ENCODE peak calls at places on chromosomes 11 and 22, in four cellular contexts. L, T, E and F are unnamed samples.

GRCh38 chr11:11587122-11587521 is 34.7 kb downstream of the GALNT18 start:
- DNase-seq in E (no peak), T (no peak), L (no peak), F (no peak)

GRCh38 chr11:119626910-119627305 is 102.1 kb downstream of the NECTIN1 start:
- DNase-seq in T (no peak), E (no peak), L (no peak), F (no peak)

GRCh38 chr11:83063073-83063754 is 8.5 kb downstream of the RAB30 start:
- DNase-seq in T (no peak), L (no peak), E (no peak), F (peak)

GRCh38 chr11:66322732-66323427 is 6.0 kb upstream of the CD248 start:
- DNase-seq in E (no peak), L (no peak), T (no peak), F (no peak)

GRCh38 chr11:57237204-57237681 is at the start of gene APLNR:
- DNase-seq in L (no peak), E (no peak), T (peak), F (no peak)

GRCh38 chr11:67252831-67253239 is 13.4 kb upstream of the GRK2 start:
- DNase-seq in T (no peak), L (no peak), E (no peak), F (peak)

GRCh38 chr11:58900479-58901420 is 38.5 kb upstream of the GLYATL1 start:
- DNase-seq in L (peak), E (peak), T (peak), F (peak)

GRCh38 chr11:38553033-38553432 is 1955.0 kb upstream of the RAG2 start:
- DNase-seq in E (no peak), L (no peak), T (no peak), F (no peak)

GRCh38 chr11:45621541-45621940 is 43.9 kb downstream of the CHST1 start:
- DNase-seq in T (no peak), E (no peak), L (no peak), F (no peak)

GRCh38 chr11:38582151-38582550 is 1984.1 kb upstream of the RAG2 start:
- DNase-seq in L (no peak), T (no peak), E (no peak), F (no peak)

GRCh38 chr11:10730151-10730550 is 20.9 kb upstream of the CTR9 start:
- DNase-seq in E (no peak), T (no peak), L (no peak), F (no peak)

GRCh38 chr11:33000181-33000580 is 15.5 kb upstream of the DEPDC7 start:
- DNase-seq in L (no peak), T (no peak), E (no peak), F (no peak)

GRCh38 chr11:96263361-96263763 is 79.6 kb downstream of the MAML2 start:
- DNase-seq in T (peak), L (peak), E (no peak), F (peak)

GRCh38 chr22:42976534-42976933 is 38.4 kb downstream of the PACSIN2 start:
- DNase-seq in L (no peak), E (no peak), T (no peak), F (no peak)
- TF ChIP-seq HMGXB4 in L (no peak), E (no peak), T (no peak), F (no peak)

GRCh38 chr11:124170801-124171586 is 12.2 kb upstream of the OR10D3 start:
- DNase-seq in T (peak), L (no peak), E (no peak), F (no peak)

GRCh38 chr11:124174001-124174400 is 9.1 kb upstream of the OR10D3 start:
- DNase-seq in T (peak), L (peak), E (no peak), F (peak)

GRCh38 chr11:124172599-124172998 is 10.5 kb upstream of the OR10D3 start:
- DNase-seq in E (no peak), L (no peak), T (no peak), F (no peak)

GRCh38 chr11:124167852-124168251 is 15.3 kb upstream of the OR10D3 start:
- DNase-seq in T (no peak), L (no peak), E (no peak), F (no peak)

DNA sequence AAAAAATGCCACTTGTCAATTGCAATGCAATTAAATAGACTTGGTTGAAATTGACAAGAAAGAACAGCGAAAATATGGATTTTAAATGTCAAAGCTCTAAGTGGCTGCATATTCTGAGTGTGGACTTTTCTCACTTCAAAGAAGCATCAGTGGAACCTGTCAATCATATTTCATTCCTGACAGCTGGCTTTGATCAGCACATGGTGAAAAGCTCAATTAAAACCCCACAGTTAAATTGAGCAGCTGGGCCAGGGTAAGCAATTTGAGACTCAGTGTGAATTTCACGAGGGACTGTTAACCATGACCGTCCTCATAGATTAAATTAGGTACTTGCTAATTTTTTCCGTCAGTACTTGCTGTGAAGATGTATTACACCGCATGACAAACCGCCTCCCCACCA is 11.1 kb upstream of the OR10D3 start:
- DNase-seq in T (no peak), E (no peak), L (no peak), F (no peak)
- TF ChIP-seq HMGXB4 in T (no peak), E (no peak), L (no peak), F (no peak)

GRCh38 chr11:112656772-112657428 is 304.3 kb upstream of the NCAM1 start:
- DNase-seq in E (no peak), T (no peak), L (no peak), F (no peak)
- TF ChIP-seq HMGXB4 in E (no peak), T (no peak), L (no peak), F (no peak)

DNA sequence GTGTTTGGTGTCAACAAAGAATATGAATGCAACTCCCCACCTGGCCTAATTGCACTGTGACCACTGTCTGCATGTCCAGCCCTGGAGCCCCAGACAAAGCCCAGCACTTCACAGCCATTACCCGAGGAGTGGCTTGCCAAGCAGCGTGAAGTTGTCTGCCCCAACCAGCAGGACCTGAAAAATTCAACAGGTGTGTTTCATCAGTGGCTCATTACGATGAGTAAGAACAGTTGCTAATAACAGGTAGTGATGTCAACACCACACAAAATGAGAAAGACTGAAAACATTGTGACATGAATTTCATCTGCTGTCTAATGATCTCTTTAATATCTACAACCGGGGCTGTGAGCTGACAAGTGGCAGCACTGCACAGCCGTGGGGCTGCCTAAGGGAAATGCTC is 10.3 kb downstream of the MRPL21 start:
- DNase-seq in L (no peak), T (no peak), E (no peak), F (no peak)
- TF ChIP-seq HMGXB4 in L (no peak), T (no peak), E (no peak), F (no peak)

GRCh38 chr22:46126853-46127385 is 23.4 kb upstream of the PPARA start:
- DNase-seq in T (no peak), L (no peak), E (no peak), F (no peak)

GRCh38 chr22:46127556-46127955 is 22.8 kb upstream of the PPARA start:
- DNase-seq in T (no peak), E (no peak), L (no peak), F (no peak)

GRCh38 chr22:46131151-46131587 is 19.2 kb upstream of the PPARA start:
- DNase-seq in T (peak), L (no peak), E (peak), F (no peak)

GRCh38 chr22:46128606-46129005 is 21.7 kb upstream of the PPARA start:
- DNase-seq in T (no peak), E (no peak), L (no peak), F (no peak)

DNA sequence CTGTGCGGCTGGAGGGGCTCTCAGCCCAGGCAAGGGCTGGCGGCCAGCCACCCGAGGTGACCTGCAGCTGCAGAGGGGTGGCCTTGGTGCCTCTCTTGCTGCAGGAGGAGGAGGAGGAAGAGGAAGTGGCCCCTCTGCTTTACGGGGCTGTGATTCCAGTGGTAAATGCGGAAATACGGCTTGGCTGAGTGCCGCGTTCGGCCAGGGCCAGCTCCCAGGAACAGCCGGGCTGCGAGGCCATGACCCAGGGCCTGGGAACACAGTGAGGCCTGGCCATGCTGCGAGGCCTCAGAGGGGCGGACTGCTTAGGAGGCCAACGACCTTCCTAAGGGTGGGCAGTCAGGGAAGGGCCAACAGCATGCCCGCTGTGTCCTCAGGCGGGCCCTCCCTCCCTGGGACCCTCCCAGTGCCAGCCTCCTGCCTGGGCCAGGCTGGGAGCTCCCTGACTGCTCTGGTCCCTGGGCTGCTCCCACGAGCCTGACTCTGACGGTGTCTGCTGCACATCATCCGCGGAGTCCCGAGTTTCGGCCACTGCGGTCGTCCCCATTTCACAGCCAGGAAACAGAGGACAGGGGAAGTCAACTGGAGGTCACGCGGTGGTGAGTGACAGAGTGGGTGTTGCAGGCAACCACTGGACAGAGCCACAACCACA is 20.8 kb upstream of the PPARA start:
- DNase-seq in T (no peak), L (no peak), E (no peak), F (no peak)
- TF ChIP-seq HMGXB4 in T (no peak), L (no peak), E (no peak), F (no peak)

GRCh38 chr11:3160252-3161031 is 4.7 kb downstream of the OSBPL5 start:
- DNase-seq in L (no peak), T (no peak), E (peak), F (no peak)
- TF ChIP-seq HMGXB4 in L (no peak), T (no peak), E (no peak), F (no peak)

DNA sequence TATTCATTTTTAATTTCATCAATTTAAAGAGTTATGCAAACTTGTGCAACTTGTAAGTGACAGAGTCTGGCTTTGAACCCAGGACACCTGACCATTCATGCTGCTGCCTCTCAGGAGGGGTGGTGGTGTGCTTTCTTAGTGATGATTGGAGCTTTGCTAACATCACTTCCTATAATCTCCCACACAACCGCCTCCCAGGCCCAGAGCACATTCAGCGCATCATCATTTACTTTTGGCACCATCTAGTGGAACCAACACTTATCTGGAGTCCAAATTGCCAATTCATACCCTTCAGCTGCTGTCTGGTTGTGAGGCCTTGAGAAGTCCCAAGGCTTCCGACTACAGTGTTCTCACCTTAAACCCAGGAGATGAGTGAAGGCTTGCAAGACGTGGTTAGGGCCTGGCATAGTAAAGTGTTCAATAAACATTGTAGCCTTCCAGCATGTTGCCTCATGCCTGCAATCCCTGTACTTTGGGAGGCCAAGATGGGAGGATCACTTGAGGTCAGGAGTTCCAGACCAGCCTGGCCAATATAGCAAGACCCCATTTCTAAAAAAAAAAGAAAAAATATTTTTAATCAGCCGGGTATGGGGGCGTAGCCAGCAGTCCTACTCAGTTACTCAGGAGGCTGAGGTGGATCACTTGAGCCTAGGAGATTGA is 1.1 kb upstream of the TTLL1 start:
- DNase-seq in E (no peak), L (peak), T (peak), F (peak)
- TF ChIP-seq HMGXB4 in E (no peak), L (peak), T (no peak), F (no peak)